ENCODE peak calls at places on chromosomes 2 and 18, in ten cellular contexts. E is amygdala; D is germinal center; I is COR-L47; C is bronchial epithelial cell; F is stimulated activated CD8-positive, alpha-beta memory T cell treated with anti-CD3 and anti-CD28 coated beads, Interleukin-15, amount 100 ng/mL, for 1 hour; M is RWPE1; L is BE2C; Q is LoVo; A is mucosa of gallbladder. X is an unnamed sample.

GRCh38 chr2:1607971-1608688 is 136.2 kb downstream of the PXDN start:
- DNase-seq in C (peak; percentile 92), D (no peak), E (no peak), A (no peak), I (no peak), L (no peak), Q (no peak), F (no peak), M (peak; percentile 45), X (no peak)

GRCh38 chr2:222722327-222722946 is 51.0 kb downstream of the MOGAT1 start:
- DNase-seq in E (no peak), I (no peak), F (no peak), L (no peak), M (no peak), Q (no peak), C (no peak), A (no peak), D (peak; percentile 8), X (peak; percentile 68)

GRCh38 chr2:200843993-200844948 is 20.2 kb downstream of the CLK1 start:
- DNase-seq in D (no peak), L (no peak), F (no peak), I (no peak), M (no peak), A (no peak), Q (no peak), C (no peak), E (no peak), X (no peak)

GRCh38 chr2:231127480-231127879 is 2.6 kb upstream of the HTR2B start:
- DNase-seq in E (no peak), D (no peak), M (no peak), F (no peak), Q (no peak), I (no peak), A (no peak), L (no peak), C (no peak), X (no peak)

GRCh38 chr2:237250599-237250998 is 163.4 kb downstream of the COL6A3 start:
- DNase-seq in D (no peak), E (no peak), F (no peak), C (no peak), Q (no peak), I (no peak), L (no peak), M (no peak), A (no peak), X (no peak)

GRCh38 chr2:219688560-219689445 is 61.4 kb downstream of the SLC4A3 start:
- DNase-seq in A (no peak), F (no peak), M (peak; percentile 72), E (no peak), I (no peak), L (no peak), Q (peak; percentile 69), D (no peak), C (peak; percentile 93), X (no peak)

GRCh38 chr2:233053928-233054774 is 6.0 kb upstream of the INPP5D start:
- DNase-seq in M (peak; percentile 82), L (peak; percentile 75), Q (peak; percentile 76), E (no peak), I (no peak), C (no peak), F (peak; percentile 58), A (peak; percentile 61), D (peak; percentile 85), X (peak; percentile 91)

GRCh38 chr2:58871469-58872142 is 630.5 kb upstream of the FANCL start:
- DNase-seq in A (no peak), Q (no peak), M (no peak), E (no peak), L (no peak), F (no peak), C (no peak), I (no peak), D (peak; percentile 24), X (no peak)

GRCh38 chr2:31253344-31254155 is 19.6 kb downstream of the EHD3 start:
- DNase-seq in E (no peak), Q (no peak), L (no peak), M (peak; percentile 34), C (peak; percentile 83), I (peak; percentile 17), F (no peak), D (peak; percentile 22), A (no peak), X (no peak)

GRCh38 chr18:2939317-2939716 is 73.6 kb downstream of the LPIN2 start:
- DNase-seq in F (no peak), I (no peak), Q (peak; percentile 85), L (no peak), A (peak; percentile 81), C (no peak), D (no peak), M (no peak), E (no peak), X (no peak)

GRCh38 chr2:144944506-144945230 is 424.7 kb upstream of the ZEB2 start:
- DNase-seq in A (no peak), M (peak; percentile 5), E (no peak), L (no peak), Q (no peak), D (no peak), F (no peak), I (peak; percentile 39), C (no peak), X (no peak)

GRCh38 chr18:54555996-54556395 is 35.0 kb upstream of the DYNAP start:
- DNase-seq in D (no peak), L (no peak), C (peak; percentile 8), A (no peak), M (no peak), F (no peak), I (no peak), E (no peak), Q (no peak), X (no peak)

GRCh38 chr2:241334813-241335212 is 19.1 kb downstream of the SEPTIN2 start:
- DNase-seq in E (no peak), I (no peak), A (no peak), Q (no peak), L (no peak), F (no peak), M (no peak), D (no peak), C (no peak), X (no peak)

GRCh38 chr2:23668756-23669304 is 258.1 kb downstream of the ATAD2B start:
- DNase-seq in M (no peak), F (no peak), C (no peak), A (no peak), I (no peak), E (no peak), L (no peak), Q (no peak), D (no peak), X (no peak)

GRCh38 chr2:44015239-44015638 is 19.4 kb upstream of the LRPPRC start:
- DNase-seq in L (no peak), C (no peak), Q (no peak), I (no peak), E (no peak), M (no peak), A (no peak), D (no peak), F (no peak), X (no peak)

GRCh38 chr2:159044804-159045286 is 76.4 kb downstream of the TANC1 start:
- DNase-seq in C (peak; percentile 59), E (no peak), Q (peak; percentile 11), I (no peak), L (no peak), F (no peak), M (peak; percentile 66), A (no peak), D (no peak), X (no peak)

GRCh38 chr2:170486730-170487129 is 228.4 kb upstream of the SP5 start:
- DNase-seq in C (no peak), Q (no peak), A (no peak), F (no peak), M (no peak), L (no peak), D (no peak), E (no peak), I (no peak), X (no peak)

GRCh38 chr2:238692562-238692961 is 155.3 kb upstream of the TWIST2 start:
- DNase-seq in E (no peak), M (no peak), A (no peak), I (no peak), C (no peak), L (no peak), D (no peak), F (no peak), Q (no peak), X (no peak)

GRCh38 chr2:236919209-236919608 is 166.5 kb upstream of the COPS8 start:
- DNase-seq in F (no peak), I (no peak), C (peak; percentile 72), M (peak; percentile 8), D (no peak), L (no peak), Q (no peak), A (no peak), E (no peak), X (no peak)

GRCh38 chr2:8882094-8882493 is 44.7 kb upstream of the KIDINS220 start:
- DNase-seq in D (no peak), A (no peak), L (peak; percentile 31), Q (no peak), I (no peak), F (no peak), M (no peak), C (peak; percentile 50), E (peak; percentile 23), X (no peak)

GRCh38 chr2:19351914-19352697 is 6.3 kb downstream of the OSR1 start:
- DNase-seq in D (no peak), A (no peak), Q (no peak), E (no peak), M (no peak), L (no peak), F (no peak), I (no peak), C (no peak), X (peak; percentile 28)

GRCh38 chr18:3104190-3105054 is 91.5 kb upstream of the LPIN2 start:
- DNase-seq in D (no peak), E (no peak), L (no peak), Q (peak; percentile 59), F (no peak), I (no peak), C (peak; percentile 96), A (no peak), M (peak; percentile 71), X (no peak)

X was measured in GM13976.